ENCODE peak calls at places on chromosomes 7 and 10, in five cellular contexts. D is CD8-positive, alpha-beta T cell; P is keratinocyte; R is H9; G is heart right ventricle. B is an unnamed sample.

GRCh38 chr7:83819911-83820310 is 171.0 kb upstream of the SEMA3E start:
- DNase-seq in P (no peak), R (peak), G (no peak), D (no peak), B (no peak)

GRCh38 chr7:100893318-100893895 is 2.3 kb downstream of the ACHE start:
- DNase-seq in D (no peak), R (no peak), G (no peak), P (no peak), B (no peak)

GRCh38 chr7:73395538-73396503 is 37.8 kb upstream of the FZD9 start:
- DNase-seq in R (no peak), D (no peak), P (no peak), G (no peak), B (no peak)

GRCh38 chr7:127815631-127816145 is 163.7 kb downstream of the SND1 start:
- DNase-seq in P (no peak), R (no peak), G (no peak), D (no peak), B (no peak)

GRCh38 chr10:114520453-114520852 is 116.2 kb upstream of the AFAP1L2 start:
- DNase-seq in R (no peak), P (no peak), D (no peak), G (no peak), B (peak)

GRCh38 chr7:102036958-102037357 is 219.5 kb downstream of the CUX1 start:
- DNase-seq in P (no peak), D (no peak), R (no peak), G (no peak), B (no peak)

GRCh38 chr7:155411718-155412415 is 46.1 kb upstream of the EN2 start:
- DNase-seq in D (no peak), P (no peak), R (no peak), G (no peak), B (no peak)

GRCh38 chr10:98425511-98426352 is 10.8 kb upstream of the PYROXD2 start:
- DNase-seq in R (peak), D (no peak), G (no peak), P (no peak), B (no peak)

GRCh38 chr7:33743594-33743993 is 161.7 kb upstream of the BMPER start:
- DNase-seq in D (no peak), G (no peak), P (peak), R (no peak), B (peak)

GRCh38 chr7:24325708-24326107 is 41.7 kb downstream of the NPY start:
- DNase-seq in R (no peak), D (no peak), G (no peak), P (no peak), B (no peak)

GRCh38 chr10:74898201-74898976 is 72.0 kb downstream of the KAT6B start:
- DNase-seq in R (no peak), G (no peak), P (no peak), D (no peak), B (peak)

GRCh38 chr10:3978174-3978573 is 193.2 kb upstream of the KLF6 start:
- DNase-seq in P (no peak), D (no peak), R (no peak), G (no peak), B (peak)

GRCh38 chr10:68562666-68563522 is 2.8 kb downstream of the TET1 start:
- DNase-seq in P (no peak), G (no peak), D (no peak), R (peak), B (no peak)

GRCh38 chr7:127879436-127879835 is 151.8 kb downstream of the LRRC4 start:
- DNase-seq in D (no peak), G (no peak), P (no peak), R (no peak), B (no peak)

GRCh38 chr10:45183174-45183573 is 132.2 kb downstream of the OR13A1 start:
- DNase-seq in P (no peak), G (no peak), R (no peak), D (no peak), B (no peak)

GRCh38 chr7:123643495-123644428 is 11.9 kb upstream of the LMOD2 start:
- DNase-seq in D (no peak), R (peak), G (peak), P (no peak), B (peak)

GRCh38 chr10:73731588-73732375 is 12.4 kb upstream of the SEC24C start:
- DNase-seq in D (no peak), P (no peak), G (no peak), R (no peak), B (no peak)

GRCh38 chr10:81270051-81270450 is 604.9 kb upstream of the NRG3 start:
- DNase-seq in R (no peak), G (no peak), D (no peak), P (no peak), B (no peak)

GRCh38 chr7:1250901-1251300 is 18.2 kb downstream of the UNCX start:
- DNase-seq in R (no peak), D (no peak), G (no peak), P (no peak), B (no peak)

GRCh38 chr7:125423444-125424155 is 494.0 kb upstream of the POT1 start:
- DNase-seq in G (no peak), P (no peak), D (no peak), R (no peak), B (peak)

GRCh38 chr7:100891555-100891954 is 2.0 kb upstream of the UFSP1 start:
- DNase-seq in R (no peak), P (peak), G (no peak), D (no peak), B (peak)

GRCh38 chr10:128869101-128869712 is 597.8 kb upstream of the MGMT start:
- DNase-seq in P (no peak), D (no peak), G (peak), R (no peak), B (no peak)

GRCh38 chr10:28849821-28850220 is 172.5 kb downstream of the BAMBI start:
- DNase-seq in D (no peak), R (no peak), G (no peak), P (no peak), B (no peak)

GRCh38 chr7:135338151-135338550 is 104.5 kb downstream of the STRA8 start:
- DNase-seq in G (no peak), D (no peak), R (no peak), P (no peak), B (no peak)

GRCh38 chr7:36312064-36312914 is 77.4 kb upstream of the ANLN start:
- DNase-seq in R (peak), D (peak), G (no peak), P (no peak), B (peak)

GRCh38 chr10:14659626-14660196 is 115.0 kb downstream of the FAM107B start:
- DNase-seq in D (peak), P (no peak), R (no peak), G (no peak), B (no peak)

GRCh38 chr7:4801839-4802231 is 26.4 kb downstream of the AP5Z1 start:
- DNase-seq in D (no peak), P (no peak), G (no peak), R (no peak), B (no peak)

DNA sequence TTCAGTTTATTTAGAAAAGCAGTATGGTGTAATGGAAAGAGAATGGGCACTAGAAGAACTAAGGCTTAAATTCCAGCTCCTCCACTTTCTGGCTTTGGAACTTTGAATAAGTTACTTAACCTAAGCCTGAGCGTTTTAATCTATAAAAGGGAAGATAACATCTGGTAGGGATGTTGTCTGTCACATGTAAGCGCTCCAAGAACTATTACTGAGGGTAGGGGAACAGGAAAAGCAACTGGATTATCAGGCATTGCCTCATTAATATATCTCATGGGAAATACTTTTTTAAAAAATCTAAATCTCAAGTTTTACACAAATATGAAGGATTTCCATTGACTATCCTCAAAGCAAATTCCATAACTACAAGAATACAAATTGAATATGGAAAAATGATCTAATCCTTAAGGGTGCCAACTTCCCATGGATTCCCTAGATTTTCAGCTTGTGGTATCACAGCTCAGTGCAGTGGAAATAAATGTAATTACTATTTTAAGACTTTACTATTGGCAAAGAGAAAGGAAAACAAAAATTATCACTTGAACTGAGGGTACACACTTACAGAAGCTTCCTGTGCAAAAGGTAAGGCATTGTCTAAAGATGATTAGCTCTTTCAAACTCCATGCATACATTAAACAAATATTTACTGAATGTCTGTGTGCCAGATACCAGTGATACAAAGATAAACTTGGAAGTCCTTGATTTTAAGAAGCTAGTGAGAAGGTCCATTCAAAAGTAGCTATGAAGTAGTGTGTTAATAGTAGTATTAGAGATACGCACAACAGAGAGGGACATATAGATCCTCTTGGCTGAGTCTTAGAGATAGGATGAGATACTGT is 38.4 kb downstream of the NT5C2 start:
- DNase-seq in D (no peak), G (no peak), R (no peak), P (no peak), B (no peak)
- H3K27ac ChIP-seq in D (no peak), G (peak), R (no peak), P (no peak), B (peak)

GRCh38 chr7:88312061-88312663 is 5.5 kb upstream of the STEAP4 start:
- DNase-seq in G (peak), R (no peak), D (no peak), P (no peak), B (no peak)
- H3K27ac ChIP-seq in G (peak), R (no peak), D (no peak), P (no peak), B (no peak)

DNA sequence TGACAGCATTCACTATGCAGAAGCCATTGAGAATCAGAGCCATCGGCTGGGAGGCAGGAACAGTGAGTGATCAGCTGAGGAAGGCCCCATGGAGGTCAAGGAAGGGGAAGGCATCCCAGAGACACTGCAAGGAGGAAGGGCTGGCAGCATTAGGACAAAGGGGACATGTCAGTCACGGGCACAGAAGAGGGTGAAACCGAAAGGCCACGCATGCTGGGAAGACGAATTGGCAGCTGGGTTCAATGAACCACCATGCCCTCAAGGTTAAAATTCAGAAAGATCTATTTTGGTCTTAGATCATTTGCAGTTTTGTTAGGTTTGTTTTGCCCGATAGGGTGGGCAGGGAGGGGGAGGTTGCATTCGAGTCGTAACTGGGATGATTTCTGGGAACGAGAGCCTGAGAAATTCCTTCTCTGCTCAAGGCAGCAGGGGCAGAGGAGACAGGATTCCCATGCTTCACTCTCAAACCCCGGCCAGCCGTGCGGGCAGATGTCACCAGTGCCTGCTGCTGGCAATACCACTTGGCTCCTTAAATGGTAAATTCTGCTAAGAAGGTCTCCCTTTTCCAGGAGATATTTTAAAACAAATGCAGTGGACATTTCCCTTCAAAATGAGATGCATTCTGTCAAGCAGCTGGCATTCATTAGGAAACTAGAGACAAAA is 57.7 kb downstream of the ASB13 start:
- DNase-seq in G (no peak), D (no peak), P (no peak), R (no peak), B (no peak)
- H3K27ac ChIP-seq in G (no peak), D (no peak), P (peak), R (no peak), B (peak)

GRCh38 chr10:80170026-80170425 is 35.3 kb downstream of the ANXA11 start:
- DNase-seq in G (no peak), D (no peak), R (no peak), P (no peak), B (no peak)

GRCh38 chr10:80168679-80169380 is 36.3 kb downstream of the PLAC9 start:
- DNase-seq in G (no peak), R (peak), D (no peak), P (no peak), B (no peak)

GRCh38 chr10:80171248-80171660 is 34.1 kb downstream of the ANXA11 start:
- DNase-seq in G (no peak), D (no peak), P (peak), R (peak), B (peak)

GRCh38 chr10:80172896-80173295 is 32.4 kb downstream of the ANXA11 start:
- DNase-seq in R (no peak), G (no peak), P (no peak), D (no peak), B (no peak)

DNA sequence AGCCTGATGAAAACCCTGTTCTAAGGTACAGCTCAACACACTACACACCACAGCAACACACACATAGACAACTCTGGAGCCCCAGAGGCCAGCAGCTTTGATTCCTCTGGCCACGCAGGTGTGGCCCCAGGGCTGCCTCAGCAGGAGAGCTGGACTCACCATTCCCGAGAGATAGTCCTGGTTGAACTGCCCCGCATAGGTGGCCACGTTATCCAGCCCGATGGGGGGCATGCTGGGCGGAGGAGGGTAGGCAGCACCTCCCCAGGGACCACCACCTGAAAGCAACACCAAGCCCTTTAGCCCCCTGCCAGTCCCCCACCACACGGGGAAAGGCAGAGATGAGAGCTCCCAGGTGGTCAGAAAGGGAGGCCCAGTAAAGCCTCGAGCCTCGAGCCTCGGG is 34.7 kb downstream of the ANXA11 start:
- DNase-seq in P (no peak), R (no peak), G (no peak), D (no peak), B (no peak)
- H3K27ac ChIP-seq in P (no peak), R (no peak), G (no peak), D (no peak), B (peak)

DNA sequence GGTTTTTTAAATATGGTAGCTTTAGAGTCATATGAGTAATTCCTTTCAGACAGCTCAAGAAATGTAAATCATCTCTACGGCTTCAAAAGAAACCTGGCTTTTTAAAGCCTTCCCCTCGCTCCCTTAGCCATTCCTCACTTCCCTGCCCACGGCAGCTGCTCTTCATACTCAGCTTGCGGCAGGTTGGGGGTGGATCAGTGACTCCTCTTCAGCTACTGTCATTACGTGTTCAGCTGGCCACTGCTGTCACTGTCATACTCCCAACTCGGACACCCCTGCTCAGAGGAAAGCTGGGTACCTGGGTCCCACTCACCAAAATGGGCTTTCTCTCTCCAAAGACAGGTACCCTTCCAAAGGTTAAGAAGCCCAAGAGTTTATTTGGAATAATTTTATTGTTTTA is 6.6 kb downstream of the YWHAG start:
- DNase-seq in G (no peak), D (no peak), P (no peak), R (no peak), B (no peak)
- H3K27ac ChIP-seq in G (no peak), D (no peak), P (no peak), R (no peak), B (no peak)

DNA sequence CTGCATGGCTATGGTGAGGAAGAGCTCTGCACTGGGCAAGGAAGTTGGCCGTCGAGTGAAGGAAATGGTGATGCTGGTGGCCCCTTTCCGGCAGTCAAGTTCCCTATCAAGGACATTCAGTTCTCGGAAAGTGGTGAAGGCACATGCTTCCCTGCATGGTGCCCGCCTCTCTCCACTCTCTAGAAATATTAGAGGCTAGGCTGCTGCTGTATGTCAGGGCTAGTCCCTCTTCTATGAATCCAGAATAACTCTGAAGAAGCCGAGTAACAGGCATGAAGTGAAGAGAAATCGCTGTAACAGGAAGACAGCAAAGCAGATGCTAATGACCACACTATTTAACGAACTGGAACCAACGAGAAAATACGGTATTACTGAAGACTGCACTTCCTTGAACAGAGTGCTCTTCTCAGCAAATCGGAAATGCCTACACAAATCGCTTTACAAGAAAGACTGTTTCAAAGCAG is 5.4 kb downstream of the IDI1 start:
- DNase-seq in P (no peak), R (no peak), G (peak), D (no peak), B (no peak)
- H3K27ac ChIP-seq in P (no peak), R (no peak), G (peak), D (peak), B (no peak)

GRCh38 chr10:119412244-119412750 is 130.2 kb downstream of the RGS10 start:
- DNase-seq in R (no peak), G (peak), P (no peak), D (no peak), B (no peak)

GRCh38 chr10:119409906-119410305 is 132.6 kb downstream of the RGS10 start:
- DNase-seq in R (no peak), D (no peak), P (no peak), G (peak), B (no peak)

GRCh38 chr10:119408969-119409371 is 133.5 kb downstream of the RGS10 start:
- DNase-seq in D (no peak), P (no peak), R (no peak), G (no peak), B (no peak)

GRCh38 chr10:119409385-119409784 is 133.1 kb downstream of the RGS10 start:
- DNase-seq in G (no peak), R (no peak), D (no peak), P (no peak), B (no peak)

GRCh38 chr10:119410361-119411116 is 132.0 kb downstream of the RGS10 start:
- DNase-seq in R (no peak), G (no peak), P (no peak), D (no peak), B (no peak)
- H3K27ac ChIP-seq in R (no peak), G (peak), P (no peak), D (no peak), B (no peak)

GRCh38 chr7:121913947-121914346 is 41.0 kb downstream of the PTPRZ1 start:
- DNase-seq in D (no peak), G (no peak), P (no peak), R (no peak), B (no peak)
- H3K27ac ChIP-seq in D (no peak), G (no peak), P (no peak), R (no peak), B (no peak)

DNA sequence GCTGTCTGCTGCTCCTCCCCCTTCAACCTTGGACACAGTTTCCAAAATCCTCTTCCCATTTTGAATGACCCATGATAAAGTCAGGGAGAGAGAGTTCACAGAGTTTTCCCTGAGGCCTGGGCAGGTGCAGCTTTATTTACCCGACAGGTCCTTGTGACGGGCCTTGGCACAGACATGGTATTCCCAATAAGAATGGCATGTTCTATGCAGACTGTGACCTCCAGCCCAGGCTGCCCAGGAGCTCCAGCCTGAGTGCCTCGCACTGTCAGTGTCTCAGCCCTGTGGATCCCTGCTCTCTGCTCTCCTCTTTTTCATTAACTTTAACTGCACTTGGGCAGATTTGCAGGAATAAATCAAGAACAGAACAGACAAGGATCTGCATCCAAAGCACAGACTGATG is 225.6 kb downstream of the WDR11 start:
- DNase-seq in R (no peak), G (no peak), P (no peak), D (no peak), B (no peak)
- H3K27ac ChIP-seq in R (no peak), G (no peak), P (no peak), D (no peak), B (no peak)